ENCODE peak calls at places on chromosomes 16 and 17, in eight cellular contexts. A, Z, F, J, B, Y, I and D are unnamed samples.

GRCh38 chr16:48156790-48157209 is 1.0 kb upstream of the ABCC12 start:
- DNase-seq in J (peak; percentile 91), Z (peak; percentile 63), B (peak; percentile 66), I (peak; percentile 94), Y (no peak), A (peak; percentile 47), F (peak; percentile 89), D (peak; percentile 92)

GRCh38 chr16:86517652-86518258 is 7.4 kb downstream of the FOXF1 start:
- DNase-seq in B (peak; percentile 61), Y (no peak), I (no peak), J (peak; percentile 77), F (peak; percentile 78), Z (peak; percentile 25), A (peak; percentile 63), D (peak; percentile 56)

GRCh38 chr17:44940321-44940720 is 7.3 kb downstream of the KIF18B start:
- DNase-seq in Y (no peak), Z (no peak), A (no peak), B (no peak), F (peak; percentile 70), I (no peak), J (no peak), D (no peak)

GRCh38 chr17:31830971-31831755 is 27.9 kb downstream of the COPRS start:
- DNase-seq in J (no peak), Z (no peak), B (no peak), A (no peak), I (no peak), F (peak; percentile 55), Y (no peak), D (no peak)

GRCh38 chr16:16118337-16118736 is 105.0 kb downstream of the ABCC6 start:
- DNase-seq in I (no peak), A (no peak), J (no peak), B (no peak), Z (peak; percentile 49), F (no peak), Y (no peak), D (no peak)

GRCh38 chr16:14487579-14487978 is 142.5 kb downstream of the PARN start:
- DNase-seq in Y (no peak), I (no peak), B (no peak), F (no peak), Z (peak; percentile 36), A (no peak), J (no peak), D (no peak)

GRCh38 chr17:40936437-40936971 is 942 bp downstream of the KRT23 start:
- DNase-seq in J (no peak), A (no peak), F (no peak), I (no peak), Z (no peak), B (no peak), Y (no peak), D (no peak)

GRCh38 chr17:64992325-64992802 is 64.2 kb downstream of the GNA13 start:
- DNase-seq in Z (no peak), B (peak; percentile 71), F (no peak), A (no peak), I (no peak), Y (no peak), J (no peak), D (no peak)

GRCh38 chr16:68378436-68379415 is 67.9 kb downstream of the PRMT7 start:
- DNase-seq in Y (no peak), A (no peak), J (no peak), I (no peak), Z (no peak), F (no peak), B (no peak), D (no peak)

GRCh38 chr16:68381363-68381724 is 67.0 kb downstream of the SMPD3 start:
- DNase-seq in Y (no peak), B (no peak), A (no peak), Z (no peak), J (no peak), I (no peak), F (no peak), D (no peak)

GRCh38 chr16:68379472-68380347 is 68.6 kb downstream of the SMPD3 start:
- DNase-seq in A (no peak), J (no peak), Z (no peak), B (no peak), F (no peak), I (no peak), Y (no peak), D (no peak)

GRCh38 chr16:68380676-68381362 is 67.5 kb downstream of the SMPD3 start:
- DNase-seq in F (no peak), J (no peak), Z (no peak), Y (no peak), I (no peak), A (no peak), B (no peak), D (no peak)

DNA sequence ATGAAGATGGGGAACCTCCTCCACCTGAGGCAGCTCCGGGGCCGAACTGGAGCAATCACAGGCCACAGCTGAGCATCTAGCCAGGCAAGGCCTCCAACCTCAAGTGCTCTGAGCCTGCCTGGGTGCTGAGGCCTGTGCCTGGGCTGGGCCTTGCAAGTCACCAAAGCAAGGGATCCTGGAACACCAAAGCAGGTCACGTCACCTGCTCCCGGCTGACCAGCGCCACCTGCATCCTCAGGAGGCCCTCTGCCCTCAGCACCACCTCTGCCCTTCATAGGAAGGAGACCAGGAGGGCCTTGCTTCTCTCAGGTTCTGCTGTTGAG is 68.0 kb downstream of the SMPD3 start:
- DNase-seq in Z (no peak), J (no peak), B (no peak), Y (no peak), F (no peak), A (no peak), I (no peak), D (no peak)
- TF ChIP-seq CTCF in Z (no peak), J (no peak), B (no peak), Y (no peak), F (no peak), A (no peak), I (no peak), D (no peak)

DNA sequence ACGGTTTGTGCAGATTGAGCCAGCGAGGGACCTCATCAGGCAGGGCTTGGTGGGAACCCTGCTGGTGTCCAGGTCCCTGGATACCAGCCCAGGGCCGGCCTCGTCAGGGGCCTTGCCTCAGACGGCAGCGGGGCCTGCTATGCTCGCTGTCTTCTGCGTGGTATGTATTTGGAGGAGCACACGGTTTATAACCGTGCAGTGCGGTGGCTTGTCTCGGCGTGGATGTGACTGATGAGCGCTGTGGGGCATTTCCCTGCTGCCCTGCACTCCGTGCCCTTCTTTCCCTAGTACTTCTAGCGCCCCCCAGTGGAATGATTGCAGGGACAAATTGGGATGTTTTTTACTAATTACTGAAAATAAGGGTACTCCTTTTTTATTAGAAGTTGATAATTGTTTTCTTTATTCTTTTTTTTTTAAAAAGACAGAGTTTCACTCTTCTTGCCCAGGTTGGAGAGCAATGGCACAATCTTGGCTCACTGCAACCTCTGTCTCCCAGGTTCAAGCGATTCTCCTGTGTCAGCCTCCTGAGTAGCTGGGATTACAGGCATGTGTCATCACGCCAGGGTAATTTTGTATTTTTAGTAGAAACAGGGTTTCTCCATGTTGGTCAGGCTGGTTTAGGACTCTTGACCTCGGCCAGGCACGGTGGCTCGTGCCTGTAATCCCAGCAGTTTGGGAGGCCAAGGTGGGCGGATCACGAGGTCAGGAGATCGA is 15.3 kb downstream of the TBCD start:
- DNase-seq in A (no peak), Z (peak; percentile 73), I (no peak), J (peak; percentile 79), B (no peak), F (peak; percentile 60), Y (no peak), D (no peak)
- TF ChIP-seq CTCF in A (peak; percentile 64), Z (peak; percentile 92), I (peak; percentile 58), J (peak; percentile 73), B (peak; percentile 82), F (peak; percentile 59), Y (peak; percentile 64), D (peak; percentile 68)

GRCh38 chr16:4525634-4526277 is 12.8 kb downstream of the CDIP1 start:
- DNase-seq in F (no peak), Z (no peak), A (no peak), Y (no peak), B (no peak), I (no peak), J (no peak), D (no peak)

GRCh38 chr16:4533490-4533889 is 5.1 kb downstream of the CDIP1 start:
- DNase-seq in J (no peak), I (no peak), Z (no peak), F (no peak), B (no peak), A (no peak), Y (no peak), D (no peak)

GRCh38 chr16:4532238-4532637 is 6.3 kb downstream of the CDIP1 start:
- DNase-seq in J (no peak), F (no peak), A (no peak), Z (no peak), I (no peak), B (no peak), Y (no peak), D (no peak)

GRCh38 chr16:4531816-4532215 is 6.8 kb downstream of the CDIP1 start:
- DNase-seq in A (no peak), F (no peak), J (no peak), I (no peak), B (no peak), Z (no peak), Y (no peak), D (no peak)

DNA sequence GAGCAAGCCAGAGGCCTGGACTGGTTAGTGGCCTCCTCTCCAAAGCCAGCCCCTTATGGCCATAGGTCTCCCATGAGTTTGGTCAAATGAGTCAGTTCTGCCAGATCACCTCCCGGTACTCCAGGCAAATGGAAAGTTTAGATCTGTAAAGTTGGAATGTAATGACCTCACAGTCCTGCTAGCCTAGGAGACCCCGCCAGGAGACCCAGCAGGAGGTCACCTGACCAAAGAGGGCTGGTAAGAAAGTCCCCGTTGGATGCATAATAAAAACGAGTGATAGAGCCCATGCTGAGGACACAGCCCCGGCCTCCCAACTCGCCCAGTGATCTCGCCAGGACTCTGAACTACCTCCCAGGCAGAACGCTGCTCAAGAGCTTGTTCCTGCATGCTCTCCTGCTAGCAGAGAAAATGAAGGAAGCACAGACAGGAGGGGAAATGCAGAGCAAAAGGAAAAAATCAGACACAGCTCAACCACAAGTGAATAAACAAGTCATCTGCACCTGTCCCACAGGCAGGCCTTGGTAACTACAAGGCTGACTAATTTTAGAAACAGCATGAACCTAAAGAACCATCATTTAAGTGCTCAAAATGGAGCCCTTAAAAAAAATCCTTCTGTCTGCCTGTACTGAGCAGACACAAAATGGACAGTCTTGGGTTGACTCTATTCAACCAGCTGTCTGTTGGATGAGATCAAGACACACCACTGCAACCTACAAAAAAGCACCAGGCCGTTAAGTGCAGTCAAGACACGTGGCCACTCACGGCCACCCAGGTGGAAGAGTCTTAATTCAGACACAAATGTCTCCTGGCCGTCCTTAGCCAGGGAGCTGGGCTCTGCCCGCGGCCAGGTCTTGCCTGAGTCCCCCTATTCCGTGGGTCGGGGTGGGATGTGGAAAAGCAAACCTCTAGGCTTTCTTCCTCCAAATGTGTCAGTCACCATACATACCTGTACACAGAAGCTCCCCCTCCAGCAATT is 9.2 kb downstream of the CDIP1 start:
- DNase-seq in Y (no peak), A (no peak), Z (peak; percentile 81), F (peak; percentile 24), J (peak; percentile 71), B (peak; percentile 7), I (no peak), D (no peak)
- TF ChIP-seq CTCF in Y (no peak), A (no peak), Z (peak; percentile 25), F (no peak), J (no peak), B (peak; percentile 15), I (no peak), D (no peak)

DNA sequence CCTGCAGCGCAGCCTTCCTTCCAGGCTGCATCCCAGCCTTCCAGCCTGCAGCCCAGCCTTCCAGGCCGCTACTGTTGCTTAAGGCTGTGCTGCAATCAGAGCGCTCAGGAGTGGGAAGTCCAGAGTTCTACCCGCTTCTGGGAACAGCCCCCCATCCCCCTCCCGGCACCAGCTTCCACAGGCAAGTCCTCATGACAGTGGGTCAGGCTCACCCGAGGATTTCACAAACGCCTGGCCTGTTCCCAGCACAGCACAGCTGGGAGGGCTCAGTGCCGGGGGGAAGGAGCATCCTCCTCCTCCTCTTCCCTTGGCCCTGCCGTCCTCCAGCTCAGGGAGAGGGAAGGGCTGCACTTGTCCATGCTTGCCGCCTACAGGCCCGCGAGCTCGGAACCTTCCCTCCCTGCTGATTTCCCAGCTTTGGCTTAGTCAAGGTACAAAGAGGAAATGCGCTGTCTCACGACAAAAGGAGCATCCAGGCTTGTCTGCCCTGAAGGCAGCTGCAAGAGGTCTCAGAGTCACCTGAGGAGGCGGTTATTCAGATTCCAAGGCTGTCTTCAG is 8.3 kb downstream of the SOCS3 start:
- DNase-seq in F (peak; percentile 100), B (peak; percentile 85), Y (peak; percentile 96), Z (no peak), A (peak; percentile 100), J (peak; percentile 75), I (peak; percentile 96), D (no peak)
- TF ChIP-seq CTCF in F (peak; percentile 37), B (no peak), Y (peak; percentile 47), Z (no peak), A (peak; percentile 42), J (no peak), I (no peak), D (no peak)